ENCODE peak calls at places on chromosomes 12 and 14, in four cellular contexts. One of them, this sample, is unnamed.

GRCh38 chr12:48021485-48022179 is 17.4 kb upstream of the COL2A1 start:
- DNase-seq in K562: no peak
- DNase-seq in astrocyte: no peak
- DNase-seq in PC-3: peak; percentile 98
- DNase-seq in this sample: no peak

GRCh38 chr14:24324024-24324423 is 10.8 kb downstream of the ADCY4 start:
- DNase-seq in PC-3: no peak
- DNase-seq in K562: no peak
- DNase-seq in astrocyte: no peak
- DNase-seq in this sample: no peak

GRCh38 chr14:69495341-69495921 is 10.9 kb downstream of the PLEKHD1 start:
- DNase-seq in K562: no peak
- DNase-seq in astrocyte: no peak
- DNase-seq in PC-3: no peak
- DNase-seq in this sample: no peak

GRCh38 chr12:122848471-122849351 is 13.5 kb downstream of the HIP1R start:
- DNase-seq in astrocyte: no peak
- DNase-seq in K562: no peak
- DNase-seq in PC-3: no peak
- DNase-seq in this sample: no peak

GRCh38 chr14:105168979-105169507 is 467 bp upstream of the JAG2 start:
- DNase-seq in astrocyte: no peak
- DNase-seq in PC-3: no peak
- DNase-seq in K562: peak; percentile 77
- DNase-seq in this sample: peak; percentile 37

GRCh38 chr12:122523280-122523679 is 3.5 kb downstream of the RSRC2 start:
- DNase-seq in PC-3: no peak
- DNase-seq in astrocyte: peak; percentile 59
- DNase-seq in K562: peak; percentile 45
- DNase-seq in this sample: no peak

GRCh38 chr12:91551927-91552326 is 369.3 kb upstream of the DCN start:
- DNase-seq in astrocyte: no peak
- DNase-seq in K562: no peak
- DNase-seq in PC-3: no peak
- DNase-seq in this sample: no peak

GRCh38 chr12:103677341-103677740 is 90.3 kb downstream of the STAB2 start:
- DNase-seq in K562: no peak
- DNase-seq in PC-3: peak; percentile 37
- DNase-seq in astrocyte: no peak
- DNase-seq in this sample: no peak

GRCh38 chr14:104935026-104935650 is 10.5 kb downstream of the PLD4 start:
- DNase-seq in astrocyte: no peak
- DNase-seq in K562: no peak
- DNase-seq in PC-3: no peak
- DNase-seq in this sample: no peak

GRCh38 chr14:24403294-24404013 is 4.7 kb downstream of the NYNRIN start:
- DNase-seq in PC-3: peak; percentile 21
- DNase-seq in K562: no peak
- DNase-seq in astrocyte: no peak
- DNase-seq in this sample: no peak

GRCh38 chr12:53937099-53937498 is 1.5 kb upstream of the HOXC13 start:
- DNase-seq in astrocyte: no peak
- DNase-seq in K562: no peak
- DNase-seq in PC-3: no peak
- DNase-seq in this sample: no peak

GRCh38 chr12:1047898-1048660 is 57.1 kb downstream of the ERC1 start:
- DNase-seq in astrocyte: no peak
- DNase-seq in PC-3: no peak
- DNase-seq in K562: no peak
- DNase-seq in this sample: no peak

GRCh38 chr12:26062566-26062965 is 62.3 kb downstream of the BHLHE41 start:
- DNase-seq in K562: no peak
- DNase-seq in PC-3: peak; percentile 82
- DNase-seq in astrocyte: peak; percentile 85
- DNase-seq in this sample: no peak

GRCh38 chr12:83827860-83828259 is 1084.7 kb downstream of the SLC6A15 start:
- DNase-seq in PC-3: peak; percentile 54
- DNase-seq in astrocyte: no peak
- DNase-seq in K562: no peak
- DNase-seq in this sample: peak; percentile 35

GRCh38 chr14:77086017-77086727 is 11.9 kb upstream of the CIPC start:
- DNase-seq in K562: no peak
- DNase-seq in PC-3: peak; percentile 64
- DNase-seq in astrocyte: peak; percentile 69
- DNase-seq in this sample: no peak

GRCh38 chr12:42756841-42757661 is 167.5 kb upstream of the PRICKLE1 start:
- DNase-seq in astrocyte: peak; percentile 100
- DNase-seq in PC-3: peak; percentile 96
- DNase-seq in K562: no peak
- DNase-seq in this sample: peak; percentile 95

GRCh38 chr12:65668981-65669695 is 155.1 kb upstream of the HMGA2 start:
- DNase-seq in K562: peak; percentile 31
- DNase-seq in PC-3: peak; percentile 66
- DNase-seq in astrocyte: no peak
- DNase-seq in this sample: no peak

GRCh38 chr12:113235976-113236375 is 14.7 kb downstream of the TPCN1 start:
- DNase-seq in PC-3: no peak
- DNase-seq in astrocyte: no peak
- DNase-seq in K562: no peak
- DNase-seq in this sample: no peak

GRCh38 chr12:124039276-124039675 is 66.3 kb downstream of the ZNF664 start:
- DNase-seq in astrocyte: peak; percentile 84
- DNase-seq in K562: no peak
- DNase-seq in PC-3: no peak
- DNase-seq in this sample: no peak

GRCh38 chr12:53624453-53624852 is 1.7 kb downstream of the ATF7 start:
- DNase-seq in PC-3: no peak
- DNase-seq in K562: no peak
- DNase-seq in astrocyte: no peak
- DNase-seq in this sample: no peak

GRCh38 chr12:67710582-67710981 is 62.0 kb downstream of the DYRK2 start:
- DNase-seq in PC-3: peak; percentile 83
- DNase-seq in astrocyte: peak; percentile 22
- DNase-seq in K562: no peak
- DNase-seq in this sample: no peak

GRCh38 chr14:20614038-20614840 is 23.1 kb upstream of the RNASE12 start:
- DNase-seq in K562: no peak
- DNase-seq in astrocyte: no peak
- DNase-seq in PC-3: peak; percentile 42
- DNase-seq in this sample: no peak

GRCh38 chr12:118238888-118239287 is 103.0 kb downstream of the PEBP1 start:
- DNase-seq in K562: no peak
- DNase-seq in PC-3: no peak
- DNase-seq in astrocyte: no peak
- DNase-seq in this sample: no peak

GRCh38 chr12:108854453-108855283 is 2.7 kb downstream of the SSH1 start:
- DNase-seq in K562: peak; percentile 54
- DNase-seq in PC-3: peak; percentile 87
- DNase-seq in astrocyte: peak; percentile 100
- DNase-seq in this sample: no peak

GRCh38 chr14:96748371-96748770 is 48.8 kb upstream of the VRK1 start:
- DNase-seq in K562: no peak
- DNase-seq in PC-3: peak; percentile 60
- DNase-seq in astrocyte: no peak
- DNase-seq in this sample: no peak

GRCh38 chr14:53365516-53366130 is 212.5 kb upstream of the DDHD1 start:
- DNase-seq in PC-3: no peak
- DNase-seq in K562: no peak
- DNase-seq in astrocyte: peak; percentile 58
- DNase-seq in this sample: no peak

GRCh38 chr12:104426926-104427546 is 29.7 kb upstream of the CHST11 start:
- DNase-seq in PC-3: peak; percentile 89
- DNase-seq in K562: no peak
- DNase-seq in astrocyte: peak; percentile 92
- DNase-seq in this sample: no peak

GRCh38 chr14:104559043-104559768 is 20.4 kb upstream of the C14orf180 start:
- DNase-seq in PC-3: no peak
- DNase-seq in astrocyte: no peak
- DNase-seq in K562: no peak
- DNase-seq in this sample: no peak

GRCh38 chr12:56630180-56630632 is at the start of gene BAZ2A:
- DNase-seq in K562: peak; percentile 90
- DNase-seq in astrocyte: peak; percentile 61
- DNase-seq in PC-3: peak; percentile 78
- DNase-seq in this sample: no peak

GRCh38 chr12:68406134-68406576 is 74.0 kb upstream of the MDM1 start:
- DNase-seq in K562: peak; percentile 30
- DNase-seq in astrocyte: peak; percentile 79
- DNase-seq in PC-3: peak; percentile 75
- DNase-seq in this sample: no peak

GRCh38 chr14:49861581-49861922 is 9.0 kb upstream of the NEMF start:
- DNase-seq in PC-3: peak; percentile 68
- DNase-seq in astrocyte: peak; percentile 76
- DNase-seq in K562: peak; percentile 63
- DNase-seq in this sample: no peak

GRCh38 chr12:67646775-67647174 is 1.8 kb upstream of the DYRK2 start:
- DNase-seq in PC-3: no peak
- DNase-seq in astrocyte: no peak
- DNase-seq in K562: no peak
- DNase-seq in this sample: no peak

GRCh38 chr12:93018610-93019009 is 89.5 kb upstream of the EEA1 start:
- DNase-seq in PC-3: no peak
- DNase-seq in K562: no peak
- DNase-seq in astrocyte: no peak
- DNase-seq in this sample: no peak

GRCh38 chr14:73426877-73427276 is 31.5 kb downstream of the NUMB start:
- DNase-seq in K562: no peak
- DNase-seq in PC-3: no peak
- DNase-seq in astrocyte: peak; percentile 75
- DNase-seq in this sample: no peak

GRCh38 chr14:101360045-101360931 is 201.0 kb upstream of the DIO3 start:
- DNase-seq in astrocyte: no peak
- DNase-seq in PC-3: no peak
- DNase-seq in K562: peak; percentile 66
- DNase-seq in this sample: no peak

GRCh38 chr12:124032265-124032886 is 59.4 kb downstream of the ZNF664 start:
- DNase-seq in astrocyte: peak; percentile 45
- DNase-seq in PC-3: peak; percentile 73
- DNase-seq in K562: peak; percentile 77
- DNase-seq in this sample: no peak

GRCh38 chr12:1793426-1794210 is 26.7 kb upstream of the LRTM2 start:
- DNase-seq in PC-3: no peak
- DNase-seq in K562: no peak
- DNase-seq in astrocyte: no peak
- DNase-seq in this sample: no peak

GRCh38 chr14:96590190-96590860 is 88.1 kb downstream of the PAPOLA start:
- DNase-seq in astrocyte: no peak
- DNase-seq in K562: no peak
- DNase-seq in PC-3: no peak
- DNase-seq in this sample: no peak

DNA sequence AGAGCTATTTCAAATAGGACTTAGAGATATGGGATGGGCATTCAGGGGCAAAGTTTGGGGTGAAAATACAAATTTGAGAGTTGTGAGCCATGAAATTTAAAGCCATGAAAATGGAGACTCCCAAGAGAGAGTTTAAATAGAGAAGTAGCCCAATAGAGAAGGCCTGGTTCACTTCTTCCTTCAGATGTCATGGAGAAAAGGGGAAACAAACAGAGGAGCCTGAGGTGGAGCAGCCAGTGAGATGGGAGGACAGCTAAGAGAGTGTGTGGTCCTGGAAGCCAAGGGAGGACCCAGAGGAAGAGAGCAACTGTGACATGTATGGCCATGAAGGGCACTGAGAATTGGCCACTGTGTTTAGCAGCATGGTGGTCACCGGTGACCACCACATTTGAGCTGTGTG is 12.3 kb upstream of the DYNLL1 start:
- DNase-seq in PC-3: no peak
- DNase-seq in astrocyte: no peak
- DNase-seq in K562: no peak
- DNase-seq in this sample: no peak
- H3K36me3 ChIP-seq in PC-3: no peaks in the 10 kb centered on the region
- H3K36me3 ChIP-seq in astrocyte: no peaks in the 10 kb centered on the region
- H3K36me3 ChIP-seq in K562: peaks cover 15% of the 10 kb centered on the region
- H3K36me3 ChIP-seq in this sample: no peaks in the 10 kb centered on the region

DNA sequence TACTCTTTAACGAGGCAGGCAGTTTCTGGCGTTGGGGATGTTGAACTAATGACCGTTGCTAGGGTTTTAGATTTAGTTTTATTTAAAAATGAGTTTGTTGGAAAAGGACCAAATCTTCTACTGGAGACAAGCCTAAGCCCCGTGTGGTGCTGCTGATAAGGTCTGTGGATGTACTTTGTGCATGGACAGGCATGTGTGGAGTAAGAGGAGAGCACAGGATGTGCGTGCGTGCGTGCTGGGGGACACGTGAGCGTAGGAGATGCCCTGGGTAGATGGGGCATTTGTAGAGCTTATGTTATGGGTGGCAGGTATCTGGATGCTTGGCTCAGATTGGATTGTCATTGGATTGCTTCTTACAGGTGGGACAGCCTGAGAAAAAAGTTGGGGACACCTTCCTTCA is 5.7 kb downstream of the NTF3 start:
- DNase-seq in PC-3: no peak
- DNase-seq in astrocyte: no peak
- DNase-seq in K562: no peak
- DNase-seq in this sample: no peak
- H3K4me1 ChIP-seq in PC-3: peaks cover 3% of the 10 kb centered on the region
- H3K4me1 ChIP-seq in astrocyte: peaks cover 38% of the 10 kb centered on the region
- H3K4me1 ChIP-seq in K562: no peaks in the 10 kb centered on the region
- H3K4me1 ChIP-seq in this sample: peaks cover 4% of the 10 kb centered on the region

GRCh38 chr12:107749094-107749493 is 11.8 kb downstream of the PRDM4 start:
- DNase-seq in K562: no peak
- DNase-seq in astrocyte: no peak
- DNase-seq in PC-3: peak; percentile 66
- DNase-seq in this sample: no peak

GRCh38 chr12:107748472-107748871 is 12.5 kb downstream of the PRDM4 start:
- DNase-seq in PC-3: peak; percentile 91
- DNase-seq in K562: no peak
- DNase-seq in astrocyte: peak; percentile 73
- DNase-seq in this sample: no peak
- H3K36me3 ChIP-seq in PC-3: peaks cover 63% of the 10 kb centered on the region
- H3K36me3 ChIP-seq in K562: peaks cover 89% of the 10 kb centered on the region
- H3K36me3 ChIP-seq in astrocyte: peaks cover 42% of the 10 kb centered on the region
- H3K36me3 ChIP-seq in this sample: peaks cover 17% of the 10 kb centered on the region

GRCh38 chr14:93396456-93396855 is 34.3 kb upstream of the UNC79 start:
- DNase-seq in PC-3: peak; percentile 54
- DNase-seq in K562: no peak
- DNase-seq in astrocyte: no peak
- DNase-seq in this sample: no peak

GRCh38 chr14:93395227-93395626 is 35.5 kb upstream of the UNC79 start:
- DNase-seq in PC-3: no peak
- DNase-seq in K562: no peak
- DNase-seq in astrocyte: no peak
- DNase-seq in this sample: no peak
- H3K4me1 ChIP-seq in PC-3: peaks cover 4% of the 10 kb centered on the region
- H3K4me1 ChIP-seq in K562: no peaks in the 10 kb centered on the region
- H3K4me1 ChIP-seq in astrocyte: no peaks in the 10 kb centered on the region
- H3K4me1 ChIP-seq in this sample: no peaks in the 10 kb centered on the region